ENCODE peak calls at places on chromosomes 4 and X, in six cellular contexts. One of them, this sample, is unnamed.

GRCh38 chr4:82371398-82371972 is 2.3 kb downstream of the HNRNPD start:
- DNase-seq in AG10803: no peak
- DNase-seq in epithelial cell of esophagus: peak
- DNase-seq in fibroblast of lung: no peak
- DNase-seq in GM12864: no peak
- DNase-seq in PC-3: peak
- DNase-seq in this sample: no peak

GRCh38 chrX:344371-344901 is 25.8 kb upstream of the GTPBP6 start:
- DNase-seq in AG10803: no peak
- DNase-seq in epithelial cell of esophagus: no peak
- DNase-seq in fibroblast of lung: no peak
- DNase-seq in GM12864: no peak
- DNase-seq in PC-3: no peak
- DNase-seq in this sample: no peak

GRCh38 chrX:70254909-70255308 is 5.1 kb downstream of the P2RY4 start:
- DNase-seq in AG10803: no peak
- DNase-seq in epithelial cell of esophagus: no peak
- DNase-seq in fibroblast of lung: no peak
- DNase-seq in GM12864: no peak
- DNase-seq in PC-3: peak
- DNase-seq in this sample: no peak

GRCh38 chr4:1471443-1472147 is 65.4 kb upstream of the NKX1-1 start:
- DNase-seq in AG10803: no peak
- DNase-seq in epithelial cell of esophagus: no peak
- DNase-seq in fibroblast of lung: no peak
- DNase-seq in GM12864: no peak
- DNase-seq in PC-3: no peak
- DNase-seq in this sample: no peak

GRCh38 chr4:106149026-106149425 is 167.0 kb downstream of the TBCK start:
- DNase-seq in AG10803: no peak
- DNase-seq in epithelial cell of esophagus: no peak
- DNase-seq in fibroblast of lung: peak
- DNase-seq in GM12864: no peak
- DNase-seq in PC-3: no peak
- DNase-seq in this sample: no peak

GRCh38 chr4:119113033-119113655 is 22.5 kb upstream of the MYOZ2 start:
- DNase-seq in AG10803: peak
- DNase-seq in epithelial cell of esophagus: peak
- DNase-seq in fibroblast of lung: peak
- DNase-seq in GM12864: no peak
- DNase-seq in PC-3: peak
- DNase-seq in this sample: peak

GRCh38 chrX:153693216-153694086 is 5.7 kb downstream of the SLC6A8 start:
- DNase-seq in AG10803: no peak
- DNase-seq in epithelial cell of esophagus: peak
- DNase-seq in fibroblast of lung: no peak
- DNase-seq in GM12864: no peak
- DNase-seq in PC-3: no peak
- DNase-seq in this sample: no peak

GRCh38 chrX:310621-311155 is 7.9 kb downstream of the GTPBP6 start:
- DNase-seq in AG10803: no peak
- DNase-seq in epithelial cell of esophagus: no peak
- DNase-seq in fibroblast of lung: no peak
- DNase-seq in GM12864: no peak
- DNase-seq in PC-3: no peak
- DNase-seq in this sample: no peak

GRCh38 chrX:149950681-149951080 is 12.4 kb upstream of the EOLA2 start:
- DNase-seq in AG10803: peak
- DNase-seq in epithelial cell of esophagus: peak
- DNase-seq in fibroblast of lung: peak
- DNase-seq in GM12864: no peak
- DNase-seq in PC-3: peak
- DNase-seq in this sample: peak

GRCh38 chr4:157072002-157072401 is 3.9 kb upstream of the GLRB start:
- DNase-seq in AG10803: peak
- DNase-seq in epithelial cell of esophagus: peak
- DNase-seq in fibroblast of lung: peak
- DNase-seq in GM12864: no peak
- DNase-seq in PC-3: peak
- DNase-seq in this sample: peak

GRCh38 chrX:50813843-50814661 is at the start of gene SHROOM4:
- DNase-seq in AG10803: peak
- DNase-seq in epithelial cell of esophagus: peak
- DNase-seq in fibroblast of lung: peak
- DNase-seq in GM12864: no peak
- DNase-seq in PC-3: no peak
- DNase-seq in this sample: peak

GRCh38 chr4:183284965-183285364 is 35.1 kb downstream of the CLDN22 start:
- DNase-seq in AG10803: peak
- DNase-seq in epithelial cell of esophagus: no peak
- DNase-seq in fibroblast of lung: peak
- DNase-seq in GM12864: no peak
- DNase-seq in PC-3: peak
- DNase-seq in this sample: peak

GRCh38 chr4:107666134-107666533 is 53.9 kb downstream of the PAPSS1 start:
- DNase-seq in AG10803: peak
- DNase-seq in epithelial cell of esophagus: peak
- DNase-seq in fibroblast of lung: peak
- DNase-seq in GM12864: no peak
- DNase-seq in PC-3: peak
- DNase-seq in this sample: peak

GRCh38 chr4:11548529-11549176 is 120.0 kb upstream of the HS3ST1 start:
- DNase-seq in AG10803: no peak
- DNase-seq in epithelial cell of esophagus: peak
- DNase-seq in fibroblast of lung: peak
- DNase-seq in GM12864: no peak
- DNase-seq in PC-3: peak
- DNase-seq in this sample: no peak

GRCh38 chr4:128450326-128451120 is 162.9 kb upstream of the PGRMC2 start:
- DNase-seq in AG10803: no peak
- DNase-seq in epithelial cell of esophagus: no peak
- DNase-seq in fibroblast of lung: peak
- DNase-seq in GM12864: no peak
- DNase-seq in PC-3: no peak
- DNase-seq in this sample: no peak

GRCh38 chr4:1628892-1629703 is 55.0 kb downstream of the FAM53A start:
- DNase-seq in AG10803: peak
- DNase-seq in epithelial cell of esophagus: no peak
- DNase-seq in fibroblast of lung: peak
- DNase-seq in GM12864: no peak
- DNase-seq in PC-3: peak
- DNase-seq in this sample: peak

GRCh38 chr4:101044766-101045165 is 302.6 kb downstream of the PPP3CA start:
- DNase-seq in AG10803: no peak
- DNase-seq in epithelial cell of esophagus: no peak
- DNase-seq in fibroblast of lung: no peak
- DNase-seq in GM12864: no peak
- DNase-seq in PC-3: no peak
- DNase-seq in this sample: no peak

GRCh38 chr4:21191304-21191703 is 491.0 kb downstream of the PACRGL start:
- DNase-seq in AG10803: no peak
- DNase-seq in epithelial cell of esophagus: no peak
- DNase-seq in fibroblast of lung: no peak
- DNase-seq in GM12864: no peak
- DNase-seq in PC-3: no peak
- DNase-seq in this sample: no peak

GRCh38 chr4:146916479-146917076 is 29.1 kb downstream of the TTC29 start:
- DNase-seq in AG10803: peak
- DNase-seq in epithelial cell of esophagus: peak
- DNase-seq in fibroblast of lung: peak
- DNase-seq in GM12864: peak
- DNase-seq in PC-3: peak
- DNase-seq in this sample: peak

GRCh38 chrX:67338262-67338661 is 205.6 kb upstream of the AR start:
- DNase-seq in AG10803: no peak
- DNase-seq in epithelial cell of esophagus: no peak
- DNase-seq in fibroblast of lung: no peak
- DNase-seq in GM12864: no peak
- DNase-seq in PC-3: no peak
- DNase-seq in this sample: no peak

GRCh38 chrX:107360788-107361360 is 88.6 kb upstream of the FRMPD3 start:
- DNase-seq in AG10803: no peak
- DNase-seq in epithelial cell of esophagus: no peak
- DNase-seq in fibroblast of lung: no peak
- DNase-seq in GM12864: no peak
- DNase-seq in PC-3: peak
- DNase-seq in this sample: no peak

DNA sequence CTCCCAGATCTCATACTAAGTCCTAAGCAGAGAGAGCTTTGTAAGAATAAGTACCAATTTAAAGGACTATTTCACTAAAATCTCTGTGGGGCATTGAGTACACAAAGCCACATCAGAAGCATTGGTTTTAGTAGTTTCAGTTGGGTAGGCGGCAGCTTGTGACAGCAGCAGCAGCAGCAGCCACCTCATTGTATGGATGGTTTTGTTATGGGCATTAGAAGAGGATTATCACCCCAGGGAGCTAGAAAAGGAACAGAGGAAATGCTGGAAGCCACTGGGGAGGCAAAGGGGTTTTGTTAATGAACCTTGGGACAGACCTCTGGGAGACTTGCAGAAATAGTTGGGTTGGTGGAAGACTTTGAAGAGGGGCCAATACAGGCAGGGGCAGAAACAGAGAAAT is 93.9 kb upstream of the FRMPD3 start:
- DNase-seq in AG10803: no peak
- DNase-seq in epithelial cell of esophagus: no peak
- DNase-seq in fibroblast of lung: no peak
- DNase-seq in GM12864: no peak
- DNase-seq in PC-3: no peak
- DNase-seq in this sample: no peak
- H3K4me3 ChIP-seq in AG10803: no peak
- H3K4me3 ChIP-seq in epithelial cell of esophagus: no peak
- H3K4me3 ChIP-seq in fibroblast of lung: no peak
- H3K4me3 ChIP-seq in GM12864: no peak
- H3K4me3 ChIP-seq in PC-3: no peak
- H3K4me3 ChIP-seq in this sample: no peak

GRCh38 chr4:64539234-64539849 is 130.1 kb upstream of the TECRL start:
- DNase-seq in AG10803: peak
- DNase-seq in epithelial cell of esophagus: peak
- DNase-seq in fibroblast of lung: peak
- DNase-seq in GM12864: peak
- DNase-seq in PC-3: peak
- DNase-seq in this sample: peak

GRCh38 chr4:64533159-64533558 is 123.9 kb upstream of the TECRL start:
- DNase-seq in AG10803: no peak
- DNase-seq in epithelial cell of esophagus: no peak
- DNase-seq in fibroblast of lung: no peak
- DNase-seq in GM12864: no peak
- DNase-seq in PC-3: no peak
- DNase-seq in this sample: no peak

GRCh38 chr4:64533637-64534036 is 124.4 kb upstream of the TECRL start:
- DNase-seq in AG10803: no peak
- DNase-seq in epithelial cell of esophagus: no peak
- DNase-seq in fibroblast of lung: no peak
- DNase-seq in GM12864: no peak
- DNase-seq in PC-3: no peak
- DNase-seq in this sample: no peak

DNA sequence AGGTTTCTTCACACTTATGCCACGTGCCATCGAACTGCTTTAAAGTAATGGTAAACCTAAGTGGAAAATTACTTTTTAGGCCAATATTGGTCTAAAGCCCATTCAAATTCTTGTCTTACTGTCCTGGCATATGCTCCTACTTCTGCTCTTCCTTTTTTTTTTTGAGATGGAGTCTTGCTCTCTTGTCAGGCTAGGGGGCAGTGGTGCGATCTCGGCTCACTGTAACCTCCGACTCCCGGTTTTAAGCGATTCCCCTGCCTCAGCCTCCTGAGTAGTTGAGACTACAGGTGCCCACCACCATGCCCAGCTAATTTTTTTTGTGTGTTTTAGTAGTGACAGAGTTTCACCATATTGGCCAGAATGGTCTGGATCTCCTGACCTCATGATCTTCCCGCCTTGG is 129.0 kb upstream of the TECRL start:
- DNase-seq in AG10803: no peak
- DNase-seq in epithelial cell of esophagus: no peak
- DNase-seq in fibroblast of lung: no peak
- DNase-seq in GM12864: no peak
- DNase-seq in PC-3: peak
- DNase-seq in this sample: no peak
- TF ChIP-seq CTCF in AG10803: no peak
- TF ChIP-seq CTCF in epithelial cell of esophagus: no peak
- TF ChIP-seq CTCF in fibroblast of lung: no peak
- TF ChIP-seq CTCF in GM12864: no peak
- TF ChIP-seq CTCF in PC-3: peak
- TF ChIP-seq CTCF in this sample: no peak

DNA sequence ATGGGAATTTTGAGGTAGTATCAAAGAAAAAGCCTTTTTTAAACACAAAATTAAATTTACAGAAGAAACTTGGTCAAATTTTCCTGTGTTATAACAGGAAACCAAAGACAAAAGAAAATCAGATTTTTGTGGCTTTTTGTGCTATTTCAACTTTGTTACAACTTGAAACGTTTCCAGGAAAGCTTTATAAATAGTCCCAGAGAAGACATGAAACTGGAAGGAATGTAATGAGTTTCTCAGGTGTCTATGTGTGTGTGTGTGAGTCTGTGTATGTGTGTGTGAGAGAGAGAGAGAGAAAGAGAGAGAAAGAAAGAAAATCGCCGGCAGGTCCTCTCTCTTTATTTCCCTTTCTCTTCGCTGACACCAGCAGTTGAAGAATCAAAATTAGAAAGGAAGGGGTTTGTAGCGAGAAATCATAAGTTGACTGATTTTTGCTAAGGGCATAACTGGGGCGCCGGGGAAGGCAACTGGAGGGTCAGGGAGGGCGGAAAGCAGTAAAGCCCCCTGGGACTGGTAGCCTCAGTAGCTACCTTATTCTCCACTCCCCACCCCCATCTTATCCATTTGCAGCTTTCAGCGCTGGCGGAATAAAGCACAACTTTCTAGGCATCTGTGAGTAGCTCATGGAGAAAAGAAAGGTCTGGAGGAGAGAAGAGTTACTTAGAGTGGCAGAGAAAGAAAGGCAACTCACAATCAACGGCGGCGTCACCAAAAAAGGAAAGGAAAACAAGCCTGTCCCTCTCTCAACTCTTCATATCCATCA is 1.4 kb downstream of the TMEM47 start:
- DNase-seq in AG10803: peak
- DNase-seq in epithelial cell of esophagus: no peak
- DNase-seq in fibroblast of lung: peak
- DNase-seq in GM12864: no peak
- DNase-seq in PC-3: no peak
- DNase-seq in this sample: no peak
- H3K4me3 ChIP-seq in AG10803: peak
- H3K4me3 ChIP-seq in epithelial cell of esophagus: peak
- H3K4me3 ChIP-seq in fibroblast of lung: peak
- H3K4me3 ChIP-seq in GM12864: no peak
- H3K4me3 ChIP-seq in PC-3: peak
- H3K4me3 ChIP-seq in this sample: peak

DNA sequence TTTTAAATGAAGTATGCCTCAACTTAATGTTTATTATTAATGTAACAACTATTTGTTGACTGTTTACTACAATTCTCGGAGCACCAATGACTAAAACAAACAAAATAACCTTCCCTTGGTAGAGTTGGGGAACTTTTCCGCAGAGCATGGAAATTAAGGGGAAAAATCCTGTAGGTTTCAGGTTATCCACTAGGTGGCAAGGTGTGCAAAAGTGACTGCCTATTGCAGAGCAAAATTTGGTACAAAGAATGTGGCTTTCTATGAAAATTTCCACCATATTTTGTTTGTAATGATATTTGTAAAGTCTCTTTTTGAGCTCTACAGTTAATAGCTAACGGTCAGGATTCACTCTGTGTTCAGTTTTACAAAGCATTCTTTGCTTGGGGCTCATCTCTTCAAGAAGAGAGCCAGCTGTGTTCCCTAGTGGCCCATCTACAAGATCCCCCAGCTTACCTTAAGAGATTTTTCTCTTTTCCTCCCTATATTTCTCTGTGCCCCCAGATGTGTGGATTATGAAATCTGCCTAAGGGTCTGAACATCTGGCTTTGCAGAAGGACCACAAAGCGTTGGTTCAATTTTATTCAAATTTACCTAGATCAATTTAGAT is 61.1 kb downstream of the FBXO8 start:
- DNase-seq in AG10803: peak
- DNase-seq in epithelial cell of esophagus: peak
- DNase-seq in fibroblast of lung: peak
- DNase-seq in GM12864: peak
- DNase-seq in PC-3: peak
- DNase-seq in this sample: peak
- TF ChIP-seq CTCF in AG10803: peak
- TF ChIP-seq CTCF in epithelial cell of esophagus: peak
- TF ChIP-seq CTCF in fibroblast of lung: peak
- TF ChIP-seq CTCF in GM12864: peak
- TF ChIP-seq CTCF in PC-3: peak
- TF ChIP-seq CTCF in this sample: peak

This sample was measured in fibroblast of mammary gland.